ENCODE peak calls at places on chromosomes 1 and 21, in six cellular contexts. One of them, this sample, is unnamed.

GRCh38 chr1:27057801-27058647 is 45.4 kb upstream of the TENT5B start:
- DNase-seq in body of pancreas: no peak
- DNase-seq in suprapubic skin: no peak
- DNase-seq in ovary: no peak
- DNase-seq in right lobe of liver: no peak
- DNase-seq in esophagus muscularis mucosa: no peak
- DNase-seq in this sample: peak; percentile 89

GRCh38 chr21:36563301-36563926 is 83.5 kb upstream of the CLDN14 start:
- DNase-seq in esophagus muscularis mucosa: no peak
- DNase-seq in ovary: no peak
- DNase-seq in right lobe of liver: no peak
- DNase-seq in suprapubic skin: no peak
- DNase-seq in body of pancreas: no peak
- DNase-seq in this sample: no peak

GRCh38 chr1:91701494-91701869 is 184.5 kb downstream of the TGFBR3 start:
- DNase-seq in body of pancreas: no peak
- DNase-seq in suprapubic skin: no peak
- DNase-seq in ovary: no peak
- DNase-seq in esophagus muscularis mucosa: no peak
- DNase-seq in right lobe of liver: no peak
- DNase-seq in this sample: no peak

GRCh38 chr1:59072017-59072947 is 224.6 kb upstream of the FGGY start:
- DNase-seq in ovary: no peak
- DNase-seq in esophagus muscularis mucosa: no peak
- DNase-seq in body of pancreas: no peak
- DNase-seq in suprapubic skin: no peak
- DNase-seq in right lobe of liver: no peak
- DNase-seq in this sample: no peak

GRCh38 chr21:45542242-45542666 is at the start of gene SLC19A1:
- DNase-seq in esophagus muscularis mucosa: no peak
- DNase-seq in body of pancreas: peak; percentile 65
- DNase-seq in right lobe of liver: peak; percentile 79
- DNase-seq in ovary: peak; percentile 81
- DNase-seq in suprapubic skin: peak; percentile 71
- DNase-seq in this sample: peak; percentile 23

GRCh38 chr1:161215079-161215478 is at the start of gene FCER1G:
- DNase-seq in suprapubic skin: no peak
- DNase-seq in body of pancreas: no peak
- DNase-seq in esophagus muscularis mucosa: no peak
- DNase-seq in right lobe of liver: peak; percentile 67
- DNase-seq in ovary: no peak
- DNase-seq in this sample: peak; percentile 54

GRCh38 chr1:224592636-224593579 is 23.2 kb upstream of the CNIH3 start:
- DNase-seq in esophagus muscularis mucosa: peak; percentile 14
- DNase-seq in right lobe of liver: no peak
- DNase-seq in suprapubic skin: no peak
- DNase-seq in ovary: peak; percentile 19
- DNase-seq in body of pancreas: no peak
- DNase-seq in this sample: peak; percentile 71

GRCh38 chr1:2378956-2379732 is 12.2 kb downstream of the MORN1 start:
- DNase-seq in esophagus muscularis mucosa: no peak
- DNase-seq in suprapubic skin: no peak
- DNase-seq in right lobe of liver: no peak
- DNase-seq in body of pancreas: no peak
- DNase-seq in ovary: peak; percentile 14
- DNase-seq in this sample: no peak

GRCh38 chr21:44368711-44369446 is 15.5 kb downstream of the TRPM2 start:
- DNase-seq in right lobe of liver: no peak
- DNase-seq in body of pancreas: no peak
- DNase-seq in suprapubic skin: no peak
- DNase-seq in esophagus muscularis mucosa: no peak
- DNase-seq in ovary: no peak
- DNase-seq in this sample: peak; percentile 83

GRCh38 chr1:66788231-66788939 is 12.7 kb downstream of the INSL5 start:
- DNase-seq in right lobe of liver: no peak
- DNase-seq in ovary: no peak
- DNase-seq in body of pancreas: no peak
- DNase-seq in suprapubic skin: no peak
- DNase-seq in esophagus muscularis mucosa: no peak
- DNase-seq in this sample: no peak

GRCh38 chr1:245710961-245711903 is 556.4 kb downstream of the KIF26B start:
- DNase-seq in ovary: no peak
- DNase-seq in suprapubic skin: no peak
- DNase-seq in body of pancreas: no peak
- DNase-seq in right lobe of liver: no peak
- DNase-seq in esophagus muscularis mucosa: peak; percentile 83
- DNase-seq in this sample: no peak

GRCh38 chr1:151953409-151954094 is 40.1 kb downstream of the S100A10 start:
- DNase-seq in ovary: no peak
- DNase-seq in suprapubic skin: no peak
- DNase-seq in body of pancreas: no peak
- DNase-seq in esophagus muscularis mucosa: peak; percentile 70
- DNase-seq in right lobe of liver: no peak
- DNase-seq in this sample: no peak
- TF ChIP-seq CTCF in ovary: no peak
- TF ChIP-seq CTCF in suprapubic skin: no peak
- TF ChIP-seq CTCF in body of pancreas: no peak
- TF ChIP-seq CTCF in esophagus muscularis mucosa: no peak
- TF ChIP-seq CTCF in right lobe of liver: no peak
- TF ChIP-seq CTCF in this sample: no peak

GRCh38 chr21:28882345-28882744 is 110.3 kb downstream of the LTN1 start:
- DNase-seq in suprapubic skin: no peak
- DNase-seq in right lobe of liver: no peak
- DNase-seq in body of pancreas: no peak
- DNase-seq in ovary: no peak
- DNase-seq in esophagus muscularis mucosa: no peak
- DNase-seq in this sample: no peak

GRCh38 chr21:28885853-28886177 is 106.9 kb downstream of the LTN1 start:
- DNase-seq in esophagus muscularis mucosa: no peak
- DNase-seq in body of pancreas: no peak
- DNase-seq in suprapubic skin: no peak
- DNase-seq in ovary: no peak
- DNase-seq in right lobe of liver: no peak
- DNase-seq in this sample: peak; percentile 32

GRCh38 chr21:28884976-28885852 is 107.5 kb downstream of the LTN1 start:
- DNase-seq in right lobe of liver: peak; percentile 90
- DNase-seq in suprapubic skin: peak; percentile 94
- DNase-seq in ovary: peak; percentile 89
- DNase-seq in esophagus muscularis mucosa: peak; percentile 97
- DNase-seq in body of pancreas: peak; percentile 87
- DNase-seq in this sample: peak; percentile 97

GRCh38 chr21:28884481-28884880 is 108.2 kb downstream of the LTN1 start:
- DNase-seq in esophagus muscularis mucosa: no peak
- DNase-seq in body of pancreas: no peak
- DNase-seq in suprapubic skin: no peak
- DNase-seq in ovary: no peak
- DNase-seq in right lobe of liver: no peak
- DNase-seq in this sample: no peak

DNA sequence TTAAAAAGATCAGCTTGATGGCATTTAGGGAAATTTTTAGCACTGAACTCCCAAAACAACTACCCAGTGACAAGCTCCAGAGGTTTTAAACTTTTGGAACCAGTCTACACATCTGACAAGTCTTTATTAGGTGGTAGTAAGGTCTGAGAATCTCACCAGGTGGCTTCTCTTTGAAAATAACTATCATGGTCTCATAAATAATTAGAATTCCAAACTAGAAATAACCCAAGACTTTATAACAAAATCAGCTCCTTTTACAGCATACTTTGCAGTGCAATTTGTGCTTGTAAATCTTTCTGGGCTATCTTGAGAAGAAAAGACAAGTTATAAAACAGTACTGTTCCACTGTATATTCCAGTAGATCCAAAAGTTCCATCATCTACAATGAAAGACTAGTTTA is 108.7 kb downstream of the LTN1 start:
- DNase-seq in ovary: no peak
- DNase-seq in suprapubic skin: no peak
- DNase-seq in esophagus muscularis mucosa: no peak
- DNase-seq in right lobe of liver: no peak
- DNase-seq in body of pancreas: no peak
- DNase-seq in this sample: no peak
- H3K4me3 ChIP-seq in ovary: peak overlapping the region; percentile 47
- H3K4me3 ChIP-seq in suprapubic skin: peak overlapping the region; percentile 48
- H3K4me3 ChIP-seq in esophagus muscularis mucosa: peak overlapping the region; percentile 65
- H3K4me3 ChIP-seq in right lobe of liver: no peak overlapping the region
- H3K4me3 ChIP-seq in body of pancreas: no peak overlapping the region
- H3K4me3 ChIP-seq in this sample: no peak overlapping the region

GRCh38 chr21:34526236-34526617 is 14.2 kb upstream of the KCNE1 start:
- DNase-seq in ovary: no peak
- DNase-seq in esophagus muscularis mucosa: no peak
- DNase-seq in body of pancreas: no peak
- DNase-seq in right lobe of liver: no peak
- DNase-seq in suprapubic skin: no peak
- DNase-seq in this sample: no peak

GRCh38 chr21:34523019-34523418 is 11.0 kb upstream of the KCNE1 start:
- DNase-seq in ovary: no peak
- DNase-seq in esophagus muscularis mucosa: no peak
- DNase-seq in right lobe of liver: no peak
- DNase-seq in body of pancreas: no peak
- DNase-seq in suprapubic skin: no peak
- DNase-seq in this sample: no peak

GRCh38 chr21:34526618-34527290 is 14.7 kb upstream of the KCNE1 start:
- DNase-seq in body of pancreas: peak; percentile 74
- DNase-seq in suprapubic skin: peak; percentile 89
- DNase-seq in ovary: peak; percentile 49
- DNase-seq in esophagus muscularis mucosa: peak; percentile 95
- DNase-seq in right lobe of liver: peak; percentile 59
- DNase-seq in this sample: no peak

GRCh38 chr21:34522284-34522683 is 10.3 kb upstream of the KCNE1 start:
- DNase-seq in body of pancreas: no peak
- DNase-seq in right lobe of liver: peak; percentile 66
- DNase-seq in esophagus muscularis mucosa: no peak
- DNase-seq in ovary: no peak
- DNase-seq in suprapubic skin: no peak
- DNase-seq in this sample: no peak

DNA sequence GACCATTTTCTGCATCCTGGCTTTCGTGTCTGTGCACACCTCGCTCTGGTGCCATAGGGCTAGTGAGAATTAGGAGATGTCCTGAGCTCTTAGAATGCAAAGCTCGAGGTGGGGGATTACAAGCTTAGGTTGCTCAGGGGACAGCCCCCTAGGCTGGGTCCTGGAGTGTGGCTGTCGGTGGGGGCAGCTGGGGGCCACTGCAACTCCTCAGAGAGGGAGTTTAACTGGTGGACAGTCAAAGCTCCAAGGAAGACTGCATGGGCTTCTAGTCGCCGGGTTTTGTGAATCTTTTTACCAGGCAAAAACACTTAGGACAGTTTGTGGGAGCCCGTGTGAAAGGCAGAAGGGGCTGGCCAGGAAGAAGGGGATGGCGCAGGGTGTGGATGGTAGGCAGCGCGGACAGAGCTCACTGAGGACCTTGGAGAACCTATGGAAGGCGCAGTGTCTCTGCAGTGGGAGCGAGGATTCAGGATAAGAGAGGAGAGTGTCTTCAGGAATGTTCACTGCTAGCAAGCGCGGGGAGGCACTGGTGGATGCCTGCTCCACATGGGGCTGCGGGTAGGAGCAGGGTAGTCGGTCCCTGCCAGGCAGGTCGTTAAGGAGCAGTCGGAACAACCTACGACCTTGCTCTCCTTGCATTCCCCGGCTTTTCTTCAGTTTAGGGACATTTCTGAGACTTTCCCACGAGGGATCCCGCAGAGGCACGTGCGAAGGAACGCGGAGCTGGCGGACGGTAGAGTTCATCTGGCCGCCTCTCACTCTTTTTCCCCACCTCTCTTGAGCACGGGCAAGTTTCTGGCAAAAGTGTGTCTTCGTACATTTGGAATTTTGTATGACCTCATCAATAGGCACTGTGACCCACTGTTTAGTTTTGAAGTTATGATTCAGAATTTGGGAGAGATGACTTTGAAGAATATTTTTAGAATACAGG is 12.9 kb upstream of the KCNE1 start:
- DNase-seq in right lobe of liver: no peak
- DNase-seq in esophagus muscularis mucosa: no peak
- DNase-seq in suprapubic skin: no peak
- DNase-seq in ovary: no peak
- DNase-seq in body of pancreas: no peak
- DNase-seq in this sample: no peak
- TF ChIP-seq POLR2A in right lobe of liver: peak; percentile 44
- TF ChIP-seq POLR2A in esophagus muscularis mucosa: no peak
- TF ChIP-seq POLR2A in suprapubic skin: no peak
- TF ChIP-seq POLR2A in ovary: no peak
- TF ChIP-seq POLR2A in body of pancreas: no peak
- TF ChIP-seq POLR2A in this sample: no peak

DNA sequence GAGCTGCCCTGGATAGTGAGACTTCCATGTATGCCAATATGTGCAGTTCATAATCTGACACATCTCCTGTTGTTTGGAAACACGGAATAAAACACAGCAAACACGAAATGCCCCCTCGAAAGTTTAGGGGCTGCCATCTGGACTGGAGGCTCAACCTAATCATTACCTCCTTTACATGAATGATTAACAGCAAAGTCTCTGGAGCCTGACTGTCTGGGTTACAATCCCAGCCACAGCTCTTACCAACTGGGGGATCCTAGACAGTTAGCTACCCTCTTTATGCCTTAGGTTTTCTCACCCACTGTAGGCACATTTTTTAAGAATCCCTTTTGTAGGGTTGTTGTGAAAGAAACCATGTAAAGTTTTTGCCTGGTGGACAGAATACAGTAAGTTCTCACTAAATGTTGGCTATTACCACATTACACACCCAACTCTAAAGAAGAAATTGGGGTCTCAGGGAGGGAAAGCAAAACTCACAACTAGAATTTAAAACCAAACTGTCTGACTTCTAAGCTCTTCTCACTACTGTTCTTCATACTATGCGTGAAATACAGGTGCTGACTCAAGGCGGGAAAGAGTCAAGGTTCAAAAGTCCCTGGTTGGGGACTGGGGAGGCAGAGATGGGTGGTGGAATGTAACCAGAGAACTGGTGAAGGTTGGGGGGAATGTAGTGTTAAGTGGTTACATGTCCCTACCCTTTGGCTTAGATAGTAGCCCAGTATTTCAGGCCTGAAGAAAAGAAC is 24.2 kb downstream of the CYP4A22 start:
- DNase-seq in ovary: no peak
- DNase-seq in suprapubic skin: no peak
- DNase-seq in esophagus muscularis mucosa: peak; percentile 60
- DNase-seq in body of pancreas: no peak
- DNase-seq in right lobe of liver: no peak
- DNase-seq in this sample: no peak
- TF ChIP-seq CTCF in ovary: no peak
- TF ChIP-seq CTCF in suprapubic skin: no peak
- TF ChIP-seq CTCF in esophagus muscularis mucosa: no peak
- TF ChIP-seq CTCF in body of pancreas: no peak
- TF ChIP-seq CTCF in right lobe of liver: no peak
- TF ChIP-seq CTCF in this sample: no peak

GRCh38 chr1:158203693-158204457 is 23.2 kb downstream of the CD1D start:
- DNase-seq in ovary: no peak
- DNase-seq in esophagus muscularis mucosa: no peak
- DNase-seq in suprapubic skin: no peak
- DNase-seq in right lobe of liver: no peak
- DNase-seq in body of pancreas: no peak
- DNase-seq in this sample: no peak
- H3K4me3 ChIP-seq in ovary: no peak overlapping the region
- H3K4me3 ChIP-seq in esophagus muscularis mucosa: no peak overlapping the region
- H3K4me3 ChIP-seq in suprapubic skin: no peak overlapping the region
- H3K4me3 ChIP-seq in right lobe of liver: no peak overlapping the region
- H3K4me3 ChIP-seq in body of pancreas: no peak overlapping the region
- H3K4me3 ChIP-seq in this sample: no peak overlapping the region

GRCh38 chr1:207306603-207307002 is 14.9 kb upstream of the CD55 start:
- DNase-seq in suprapubic skin: no peak
- DNase-seq in right lobe of liver: no peak
- DNase-seq in esophagus muscularis mucosa: no peak
- DNase-seq in body of pancreas: no peak
- DNase-seq in ovary: no peak
- DNase-seq in this sample: no peak
- TF ChIP-seq POLR2A in suprapubic skin: no peak
- TF ChIP-seq POLR2A in right lobe of liver: no peak
- TF ChIP-seq POLR2A in esophagus muscularis mucosa: no peak
- TF ChIP-seq POLR2A in body of pancreas: no peak
- TF ChIP-seq POLR2A in ovary: no peak
- TF ChIP-seq POLR2A in this sample: no peak